ENCODE peak calls at places on chromosome 21, in six cellular contexts. J, R, K, I, E and L are unnamed samples.

GRCh38 chr21:43825936-43826622 is 36.7 kb downstream of the RRP1 start:
- DNase-seq in J (no peak), R (no peak), K (no peak), I (no peak), E (peak), L (no peak)

GRCh38 chr21:35614412-35614901 is 445.9 kb downstream of the SETD4 start:
- DNase-seq in J (no peak), R (peak), K (no peak), I (no peak), E (peak), L (no peak)

GRCh38 chr21:34545079-34545884 is 33.3 kb upstream of the KCNE1 start:
- DNase-seq in J (no peak), R (no peak), K (peak), I (peak), E (peak), L (no peak)

GRCh38 chr21:42865361-42866160 is 13.8 kb downstream of the WDR4 start:
- DNase-seq in J (no peak), R (peak), K (peak), I (no peak), E (no peak), L (no peak)

GRCh38 chr21:26169061-26169610 is 1.4 kb downstream of the APP start:
- DNase-seq in J (peak), R (peak), K (peak), I (peak), E (peak), L (peak)

GRCh38 chr21:39587376-39587775 is 25.4 kb upstream of the B3GALT5 start:
- DNase-seq in J (no peak), R (no peak), K (no peak), I (no peak), E (no peak), L (no peak)

GRCh38 chr21:43262427-43262826 is 93.6 kb downstream of the CRYAA start:
- DNase-seq in J (no peak), R (no peak), K (no peak), I (no peak), E (no peak), L (no peak)

GRCh38 chr21:43343992-43344886 is 82.7 kb downstream of the SIK1 start:
- DNase-seq in J (no peak), R (no peak), K (no peak), I (peak), E (peak), L (no peak)

GRCh38 chr21:44579833-44580144 is 615 bp downstream of the KRTAP10-5 start:
- DNase-seq in J (no peak), R (no peak), K (no peak), I (no peak), E (no peak), L (no peak)

GRCh38 chr21:16460936-16461335 is 731.2 kb downstream of the USP25 start:
- DNase-seq in J (no peak), R (no peak), K (no peak), I (no peak), E (peak), L (no peak)

GRCh38 chr21:27168084-27168483 is 201.2 kb upstream of the ADAMTS5 start:
- DNase-seq in J (no peak), R (no peak), K (no peak), I (no peak), E (no peak), L (no peak)

GRCh38 chr21:30340714-30341573 is 3.5 kb upstream of the KRTAP27-1 start:
- DNase-seq in J (peak), R (peak), K (no peak), I (peak), E (peak), L (peak)